ENCODE peak calls at places on chromosomes 4 and X, in seven cellular contexts. One of them, this sample, is unnamed.

GRCh38 chrX:149829751-149830191 is 48.0 kb downstream of the MAGEA9 start:
- DNase-seq in iris pigment epithelial cell: peak
- DNase-seq in stimulated activated CD8-positive, alpha-beta memory T cell treated with anti-CD3 and anti-CD28 coated beads, Interleukin-7, amount 100 ng/mL, for 24 hours: peak
- DNase-seq in amygdala: no peak
- DNase-seq in NAMALWA: no peak
- DNase-seq in fibroblast of pulmonary artery: peak
- DNase-seq in Ammon's horn: no peak
- DNase-seq in this sample: no peak

GRCh38 chrX:15207384-15207783 is 62.5 kb downstream of the ASB9 start:
- DNase-seq in amygdala: no peak
- DNase-seq in NAMALWA: no peak
- DNase-seq in Ammon's horn: no peak
- DNase-seq in stimulated activated CD8-positive, alpha-beta memory T cell treated with anti-CD3 and anti-CD28 coated beads, Interleukin-7, amount 100 ng/mL, for 24 hours: no peak
- DNase-seq in fibroblast of pulmonary artery: no peak
- DNase-seq in iris pigment epithelial cell: no peak
- DNase-seq in this sample: no peak

GRCh38 chr4:7343950-7344349 is 90.8 kb downstream of the PSAPL1 start:
- DNase-seq in NAMALWA: no peak
- DNase-seq in fibroblast of pulmonary artery: no peak
- DNase-seq in amygdala: no peak
- DNase-seq in Ammon's horn: no peak
- DNase-seq in stimulated activated CD8-positive, alpha-beta memory T cell treated with anti-CD3 and anti-CD28 coated beads, Interleukin-7, amount 100 ng/mL, for 24 hours: no peak
- DNase-seq in iris pigment epithelial cell: no peak
- DNase-seq in this sample: no peak

GRCh38 chr4:152448806-152449205 is 87.1 kb downstream of the FBXW7 start:
- DNase-seq in iris pigment epithelial cell: no peak
- DNase-seq in Ammon's horn: no peak
- DNase-seq in NAMALWA: no peak
- DNase-seq in fibroblast of pulmonary artery: no peak
- DNase-seq in amygdala: no peak
- DNase-seq in stimulated activated CD8-positive, alpha-beta memory T cell treated with anti-CD3 and anti-CD28 coated beads, Interleukin-7, amount 100 ng/mL, for 24 hours: no peak
- DNase-seq in this sample: no peak

GRCh38 chr4:131644619-131645018 is 1504.5 kb upstream of the PCDH10 start:
- DNase-seq in iris pigment epithelial cell: peak
- DNase-seq in NAMALWA: no peak
- DNase-seq in amygdala: no peak
- DNase-seq in Ammon's horn: no peak
- DNase-seq in stimulated activated CD8-positive, alpha-beta memory T cell treated with anti-CD3 and anti-CD28 coated beads, Interleukin-7, amount 100 ng/mL, for 24 hours: no peak
- DNase-seq in fibroblast of pulmonary artery: peak
- DNase-seq in this sample: no peak

GRCh38 chr4:38011484-38012162 is 51.4 kb downstream of the PTTG2 start:
- DNase-seq in stimulated activated CD8-positive, alpha-beta memory T cell treated with anti-CD3 and anti-CD28 coated beads, Interleukin-7, amount 100 ng/mL, for 24 hours: no peak
- DNase-seq in NAMALWA: no peak
- DNase-seq in iris pigment epithelial cell: no peak
- DNase-seq in amygdala: no peak
- DNase-seq in fibroblast of pulmonary artery: no peak
- DNase-seq in Ammon's horn: no peak
- DNase-seq in this sample: no peak

GRCh38 chrX:101677028-101677427 is 17.4 kb upstream of the ARMCX2 start:
- DNase-seq in stimulated activated CD8-positive, alpha-beta memory T cell treated with anti-CD3 and anti-CD28 coated beads, Interleukin-7, amount 100 ng/mL, for 24 hours: no peak
- DNase-seq in NAMALWA: no peak
- DNase-seq in iris pigment epithelial cell: no peak
- DNase-seq in fibroblast of pulmonary artery: no peak
- DNase-seq in Ammon's horn: no peak
- DNase-seq in amygdala: no peak
- DNase-seq in this sample: no peak

GRCh38 chr4:185256444-185256843 is 47.0 kb downstream of the SNX25 start:
- DNase-seq in NAMALWA: no peak
- DNase-seq in fibroblast of pulmonary artery: peak
- DNase-seq in Ammon's horn: no peak
- DNase-seq in iris pigment epithelial cell: peak
- DNase-seq in stimulated activated CD8-positive, alpha-beta memory T cell treated with anti-CD3 and anti-CD28 coated beads, Interleukin-7, amount 100 ng/mL, for 24 hours: no peak
- DNase-seq in amygdala: no peak
- DNase-seq in this sample: no peak

GRCh38 chr4:119490335-119490734 is 138.3 kb downstream of the PDE5A start:
- DNase-seq in iris pigment epithelial cell: peak
- DNase-seq in NAMALWA: peak
- DNase-seq in stimulated activated CD8-positive, alpha-beta memory T cell treated with anti-CD3 and anti-CD28 coated beads, Interleukin-7, amount 100 ng/mL, for 24 hours: no peak
- DNase-seq in Ammon's horn: no peak
- DNase-seq in fibroblast of pulmonary artery: peak
- DNase-seq in amygdala: no peak
- DNase-seq in this sample: peak

GRCh38 chr4:154595807-154596206 is 5.3 kb upstream of the FGA start:
- DNase-seq in iris pigment epithelial cell: peak
- DNase-seq in amygdala: no peak
- DNase-seq in fibroblast of pulmonary artery: peak
- DNase-seq in NAMALWA: no peak
- DNase-seq in Ammon's horn: no peak
- DNase-seq in stimulated activated CD8-positive, alpha-beta memory T cell treated with anti-CD3 and anti-CD28 coated beads, Interleukin-7, amount 100 ng/mL, for 24 hours: no peak
- DNase-seq in this sample: no peak

GRCh38 chr4:478373-478772 is 20.6 kb downstream of the ZNF721 start:
- DNase-seq in amygdala: no peak
- DNase-seq in Ammon's horn: no peak
- DNase-seq in iris pigment epithelial cell: peak
- DNase-seq in NAMALWA: no peak
- DNase-seq in fibroblast of pulmonary artery: peak
- DNase-seq in stimulated activated CD8-positive, alpha-beta memory T cell treated with anti-CD3 and anti-CD28 coated beads, Interleukin-7, amount 100 ng/mL, for 24 hours: no peak
- DNase-seq in this sample: no peak

GRCh38 chr4:177163532-177163931 is 146.1 kb upstream of the NEIL3 start:
- DNase-seq in iris pigment epithelial cell: peak
- DNase-seq in Ammon's horn: no peak
- DNase-seq in NAMALWA: no peak
- DNase-seq in fibroblast of pulmonary artery: no peak
- DNase-seq in stimulated activated CD8-positive, alpha-beta memory T cell treated with anti-CD3 and anti-CD28 coated beads, Interleukin-7, amount 100 ng/mL, for 24 hours: no peak
- DNase-seq in amygdala: no peak
- DNase-seq in this sample: no peak

GRCh38 chr4:33722254-33722653 is 2522.1 kb downstream of the ARAP2 start:
- DNase-seq in stimulated activated CD8-positive, alpha-beta memory T cell treated with anti-CD3 and anti-CD28 coated beads, Interleukin-7, amount 100 ng/mL, for 24 hours: no peak
- DNase-seq in Ammon's horn: no peak
- DNase-seq in iris pigment epithelial cell: peak
- DNase-seq in amygdala: no peak
- DNase-seq in NAMALWA: no peak
- DNase-seq in fibroblast of pulmonary artery: peak
- DNase-seq in this sample: no peak

GRCh38 chr4:128287159-128287870 is at the start of gene PGRMC2:
- DNase-seq in fibroblast of pulmonary artery: peak
- DNase-seq in iris pigment epithelial cell: peak
- DNase-seq in stimulated activated CD8-positive, alpha-beta memory T cell treated with anti-CD3 and anti-CD28 coated beads, Interleukin-7, amount 100 ng/mL, for 24 hours: peak
- DNase-seq in amygdala: no peak
- DNase-seq in NAMALWA: peak
- DNase-seq in Ammon's horn: no peak
- DNase-seq in this sample: no peak

GRCh38 chrX:70332600-70332999 is 42.7 kb downstream of the KIF4A start:
- DNase-seq in iris pigment epithelial cell: no peak
- DNase-seq in stimulated activated CD8-positive, alpha-beta memory T cell treated with anti-CD3 and anti-CD28 coated beads, Interleukin-7, amount 100 ng/mL, for 24 hours: no peak
- DNase-seq in amygdala: no peak
- DNase-seq in Ammon's horn: no peak
- DNase-seq in fibroblast of pulmonary artery: no peak
- DNase-seq in NAMALWA: no peak
- DNase-seq in this sample: no peak

GRCh38 chrX:153921511-153922285 is 4.4 kb downstream of the ARHGAP4 start:
- DNase-seq in iris pigment epithelial cell: no peak
- DNase-seq in amygdala: no peak
- DNase-seq in fibroblast of pulmonary artery: no peak
- DNase-seq in NAMALWA: no peak
- DNase-seq in stimulated activated CD8-positive, alpha-beta memory T cell treated with anti-CD3 and anti-CD28 coated beads, Interleukin-7, amount 100 ng/mL, for 24 hours: no peak
- DNase-seq in Ammon's horn: no peak
- DNase-seq in this sample: no peak

GRCh38 chr4:77451530-77451929 is 154.1 kb upstream of the CXCL13 start:
- DNase-seq in fibroblast of pulmonary artery: no peak
- DNase-seq in Ammon's horn: no peak
- DNase-seq in amygdala: no peak
- DNase-seq in NAMALWA: no peak
- DNase-seq in iris pigment epithelial cell: peak
- DNase-seq in stimulated activated CD8-positive, alpha-beta memory T cell treated with anti-CD3 and anti-CD28 coated beads, Interleukin-7, amount 100 ng/mL, for 24 hours: no peak
- DNase-seq in this sample: no peak

GRCh38 chr4:7872264-7872771 is 67.3 kb downstream of the AFAP1 start:
- DNase-seq in amygdala: peak
- DNase-seq in stimulated activated CD8-positive, alpha-beta memory T cell treated with anti-CD3 and anti-CD28 coated beads, Interleukin-7, amount 100 ng/mL, for 24 hours: no peak
- DNase-seq in Ammon's horn: peak
- DNase-seq in NAMALWA: no peak
- DNase-seq in iris pigment epithelial cell: peak
- DNase-seq in fibroblast of pulmonary artery: peak
- DNase-seq in this sample: no peak

GRCh38 chrX:133569217-133569616 is 153.9 kb upstream of the GPC4 start:
- DNase-seq in fibroblast of pulmonary artery: no peak
- DNase-seq in NAMALWA: no peak
- DNase-seq in Ammon's horn: no peak
- DNase-seq in iris pigment epithelial cell: no peak
- DNase-seq in stimulated activated CD8-positive, alpha-beta memory T cell treated with anti-CD3 and anti-CD28 coated beads, Interleukin-7, amount 100 ng/mL, for 24 hours: no peak
- DNase-seq in amygdala: no peak
- DNase-seq in this sample: no peak

GRCh38 chrX:23820235-23820782 is 37.3 kb downstream of the SAT1 start:
- DNase-seq in Ammon's horn: no peak
- DNase-seq in fibroblast of pulmonary artery: no peak
- DNase-seq in NAMALWA: peak
- DNase-seq in amygdala: no peak
- DNase-seq in iris pigment epithelial cell: peak
- DNase-seq in stimulated activated CD8-positive, alpha-beta memory T cell treated with anti-CD3 and anti-CD28 coated beads, Interleukin-7, amount 100 ng/mL, for 24 hours: no peak
- DNase-seq in this sample: no peak

GRCh38 chr4:121977251-121978168 is 25.6 kb upstream of the TRPC3 start:
- DNase-seq in stimulated activated CD8-positive, alpha-beta memory T cell treated with anti-CD3 and anti-CD28 coated beads, Interleukin-7, amount 100 ng/mL, for 24 hours: no peak
- DNase-seq in NAMALWA: peak
- DNase-seq in amygdala: no peak
- DNase-seq in fibroblast of pulmonary artery: no peak
- DNase-seq in Ammon's horn: no peak
- DNase-seq in iris pigment epithelial cell: peak
- DNase-seq in this sample: no peak

GRCh38 chr4:12126476-12126875 is 697.8 kb upstream of the HS3ST1 start:
- DNase-seq in amygdala: no peak
- DNase-seq in stimulated activated CD8-positive, alpha-beta memory T cell treated with anti-CD3 and anti-CD28 coated beads, Interleukin-7, amount 100 ng/mL, for 24 hours: no peak
- DNase-seq in fibroblast of pulmonary artery: no peak
- DNase-seq in iris pigment epithelial cell: no peak
- DNase-seq in Ammon's horn: peak
- DNase-seq in NAMALWA: no peak
- DNase-seq in this sample: no peak

GRCh38 chr4:11603594-11604194 is 175.0 kb upstream of the HS3ST1 start:
- DNase-seq in amygdala: no peak
- DNase-seq in NAMALWA: no peak
- DNase-seq in fibroblast of pulmonary artery: no peak
- DNase-seq in Ammon's horn: no peak
- DNase-seq in iris pigment epithelial cell: no peak
- DNase-seq in stimulated activated CD8-positive, alpha-beta memory T cell treated with anti-CD3 and anti-CD28 coated beads, Interleukin-7, amount 100 ng/mL, for 24 hours: no peak
- DNase-seq in this sample: no peak

GRCh38 chr4:182808673-182809416 is 108.3 kb downstream of the DCTD start:
- DNase-seq in fibroblast of pulmonary artery: peak
- DNase-seq in amygdala: no peak
- DNase-seq in Ammon's horn: no peak
- DNase-seq in iris pigment epithelial cell: peak
- DNase-seq in stimulated activated CD8-positive, alpha-beta memory T cell treated with anti-CD3 and anti-CD28 coated beads, Interleukin-7, amount 100 ng/mL, for 24 hours: peak
- DNase-seq in NAMALWA: peak
- DNase-seq in this sample: no peak

GRCh38 chr4:73770917-73771316 is 30.5 kb downstream of the CXCL8 start:
- DNase-seq in fibroblast of pulmonary artery: no peak
- DNase-seq in NAMALWA: no peak
- DNase-seq in stimulated activated CD8-positive, alpha-beta memory T cell treated with anti-CD3 and anti-CD28 coated beads, Interleukin-7, amount 100 ng/mL, for 24 hours: no peak
- DNase-seq in amygdala: no peak
- DNase-seq in Ammon's horn: no peak
- DNase-seq in iris pigment epithelial cell: no peak
- DNase-seq in this sample: no peak

GRCh38 chrX:97155809-97156208 is 272.1 kb downstream of the RPA4 start:
- DNase-seq in fibroblast of pulmonary artery: no peak
- DNase-seq in NAMALWA: no peak
- DNase-seq in iris pigment epithelial cell: no peak
- DNase-seq in amygdala: no peak
- DNase-seq in stimulated activated CD8-positive, alpha-beta memory T cell treated with anti-CD3 and anti-CD28 coated beads, Interleukin-7, amount 100 ng/mL, for 24 hours: no peak
- DNase-seq in Ammon's horn: no peak
- DNase-seq in this sample: no peak

GRCh38 chr4:176273741-176274140 is 4.7 kb upstream of the ASB5 start:
- DNase-seq in NAMALWA: no peak
- DNase-seq in Ammon's horn: no peak
- DNase-seq in iris pigment epithelial cell: no peak
- DNase-seq in amygdala: no peak
- DNase-seq in fibroblast of pulmonary artery: no peak
- DNase-seq in stimulated activated CD8-positive, alpha-beta memory T cell treated with anti-CD3 and anti-CD28 coated beads, Interleukin-7, amount 100 ng/mL, for 24 hours: no peak
- DNase-seq in this sample: no peak

GRCh38 chrX:155052738-155053498 is 18.0 kb downstream of the CMC4 start:
- DNase-seq in amygdala: no peak
- DNase-seq in fibroblast of pulmonary artery: no peak
- DNase-seq in stimulated activated CD8-positive, alpha-beta memory T cell treated with anti-CD3 and anti-CD28 coated beads, Interleukin-7, amount 100 ng/mL, for 24 hours: no peak
- DNase-seq in Ammon's horn: no peak
- DNase-seq in NAMALWA: no peak
- DNase-seq in iris pigment epithelial cell: no peak
- DNase-seq in this sample: no peak

GRCh38 chr4:4477796-4478195 is 64.1 kb downstream of the STX18 start:
- DNase-seq in iris pigment epithelial cell: no peak
- DNase-seq in fibroblast of pulmonary artery: no peak
- DNase-seq in NAMALWA: no peak
- DNase-seq in amygdala: no peak
- DNase-seq in Ammon's horn: no peak
- DNase-seq in stimulated activated CD8-positive, alpha-beta memory T cell treated with anti-CD3 and anti-CD28 coated beads, Interleukin-7, amount 100 ng/mL, for 24 hours: no peak
- DNase-seq in this sample: no peak

GRCh38 chr4:100588076-100588475 is 70.3 kb upstream of the EMCN start:
- DNase-seq in fibroblast of pulmonary artery: peak
- DNase-seq in Ammon's horn: no peak
- DNase-seq in stimulated activated CD8-positive, alpha-beta memory T cell treated with anti-CD3 and anti-CD28 coated beads, Interleukin-7, amount 100 ng/mL, for 24 hours: no peak
- DNase-seq in amygdala: no peak
- DNase-seq in NAMALWA: no peak
- DNase-seq in iris pigment epithelial cell: no peak
- DNase-seq in this sample: no peak

GRCh38 chr4:127782025-127782274 is 172 bp upstream of the HSPA4L start:
- DNase-seq in NAMALWA: peak
- DNase-seq in stimulated activated CD8-positive, alpha-beta memory T cell treated with anti-CD3 and anti-CD28 coated beads, Interleukin-7, amount 100 ng/mL, for 24 hours: peak
- DNase-seq in iris pigment epithelial cell: peak
- DNase-seq in Ammon's horn: peak
- DNase-seq in amygdala: peak
- DNase-seq in fibroblast of pulmonary artery: peak
- DNase-seq in this sample: no peak

GRCh38 chr4:3827616-3828492 is 61.7 kb downstream of the ADRA2C start:
- DNase-seq in NAMALWA: no peak
- DNase-seq in amygdala: peak
- DNase-seq in stimulated activated CD8-positive, alpha-beta memory T cell treated with anti-CD3 and anti-CD28 coated beads, Interleukin-7, amount 100 ng/mL, for 24 hours: no peak
- DNase-seq in iris pigment epithelial cell: peak
- DNase-seq in Ammon's horn: peak
- DNase-seq in fibroblast of pulmonary artery: peak
- DNase-seq in this sample: no peak

GRCh38 chr4:36990108-36990872 is 254.3 kb upstream of the NWD2 start:
- DNase-seq in stimulated activated CD8-positive, alpha-beta memory T cell treated with anti-CD3 and anti-CD28 coated beads, Interleukin-7, amount 100 ng/mL, for 24 hours: no peak
- DNase-seq in fibroblast of pulmonary artery: no peak
- DNase-seq in amygdala: no peak
- DNase-seq in iris pigment epithelial cell: no peak
- DNase-seq in NAMALWA: no peak
- DNase-seq in Ammon's horn: no peak
- DNase-seq in this sample: no peak

GRCh38 chr4:173346074-173346473 is 11.9 kb upstream of the HMGB2 start:
- DNase-seq in NAMALWA: no peak
- DNase-seq in iris pigment epithelial cell: peak
- DNase-seq in fibroblast of pulmonary artery: peak
- DNase-seq in stimulated activated CD8-positive, alpha-beta memory T cell treated with anti-CD3 and anti-CD28 coated beads, Interleukin-7, amount 100 ng/mL, for 24 hours: no peak
- DNase-seq in amygdala: no peak
- DNase-seq in Ammon's horn: no peak
- DNase-seq in this sample: no peak

GRCh38 chr4:8507624-8508023 is 67.0 kb downstream of the TRMT44 start:
- DNase-seq in fibroblast of pulmonary artery: no peak
- DNase-seq in amygdala: no peak
- DNase-seq in stimulated activated CD8-positive, alpha-beta memory T cell treated with anti-CD3 and anti-CD28 coated beads, Interleukin-7, amount 100 ng/mL, for 24 hours: no peak
- DNase-seq in NAMALWA: no peak
- DNase-seq in Ammon's horn: no peak
- DNase-seq in iris pigment epithelial cell: no peak
- DNase-seq in this sample: no peak

GRCh38 chr4:146308951-146309350 is 94.6 kb downstream of the REELD1 start:
- DNase-seq in NAMALWA: no peak
- DNase-seq in stimulated activated CD8-positive, alpha-beta memory T cell treated with anti-CD3 and anti-CD28 coated beads, Interleukin-7, amount 100 ng/mL, for 24 hours: no peak
- DNase-seq in fibroblast of pulmonary artery: no peak
- DNase-seq in iris pigment epithelial cell: no peak
- DNase-seq in Ammon's horn: no peak
- DNase-seq in amygdala: no peak
- DNase-seq in this sample: no peak

This sample was measured in Panc1.